ENCODE peak calls at places on chromosomes 3 and 15, in five cellular contexts. A, D, B, C and K are unnamed samples.

GRCh38 chr15:101009176-101009575 is 90.0 kb downstream of the LRRK1 start:
- DNase-seq in D (no peak), C (no peak), A (no peak), B (no peak), K (no peak)

GRCh38 chr15:29749365-29750086 is 72.7 kb downstream of the TJP1 start:
- DNase-seq in A (no peak), D (no peak), B (no peak), C (no peak), K (no peak)

GRCh38 chr3:185822221-185822956 is 2.5 kb downstream of the IGF2BP2 start:
- DNase-seq in C (no peak), B (no peak), A (no peak), D (peak), K (peak)

GRCh38 chr15:36757189-36757814 is 177.9 kb downstream of the CDIN1 start:
- DNase-seq in D (peak), B (no peak), A (no peak), C (no peak), K (no peak)

GRCh38 chr3:136842294-136842693 is 19.7 kb upstream of the NCK1 start:
- DNase-seq in B (no peak), C (no peak), D (no peak), A (no peak), K (no peak)

GRCh38 chr15:69398541-69398940 is 15.6 kb upstream of the KIF23 start:
- DNase-seq in A (no peak), C (no peak), D (peak), B (no peak), K (no peak)

GRCh38 chr3:167451282-167451681 is 22.6 kb downstream of the SERPINI2 start:
- DNase-seq in D (no peak), C (no peak), B (no peak), A (no peak), K (no peak)

GRCh38 chr3:55491296-55491816 is 4.2 kb upstream of the WNT5A start:
- DNase-seq in C (no peak), B (no peak), D (peak), A (no peak), K (no peak)

GRCh38 chr3:120172070-120172469 is 77.8 kb upstream of the GSK3B start:
- DNase-seq in C (peak), B (no peak), A (no peak), D (peak), K (no peak)

GRCh38 chr3:70871909-70872656 is 559.6 kb upstream of the MDFIC2 start:
- DNase-seq in B (no peak), D (peak), C (no peak), A (no peak), K (peak)

GRCh38 chr15:60854858-60855568 is 374.1 kb downstream of the RORA start:
- DNase-seq in C (no peak), A (no peak), D (no peak), B (no peak), K (no peak)

GRCh38 chr3:194296832-194297666 is 54.1 kb downstream of the CPN2 start:
- DNase-seq in C (peak), B (peak), A (no peak), D (no peak), K (no peak)

GRCh38 chr3:45272828-45273470 is 46.9 kb upstream of the TMEM158 start:
- DNase-seq in C (no peak), B (no peak), D (no peak), A (no peak), K (no peak)

GRCh38 chr15:59349715-59350420 is 22.8 kb downstream of the MYO1E start:
- DNase-seq in A (peak), C (no peak), B (no peak), D (peak), K (peak)

GRCh38 chr3:156792114-156792513 is 34.0 kb upstream of the LEKR1 start:
- DNase-seq in A (no peak), D (no peak), B (no peak), C (no peak), K (no peak)

GRCh38 chr15:90046289-90046688 is 45.2 kb downstream of the ZNF710 start:
- DNase-seq in B (no peak), A (no peak), D (no peak), C (peak), K (no peak)

GRCh38 chr15:93862791-93863190 is 368.6 kb upstream of the MCTP2 start:
- DNase-seq in B (no peak), C (no peak), D (no peak), A (no peak), K (no peak)

GRCh38 chr3:146308682-146309081 is 57.8 kb upstream of the PLSCR4 start:
- DNase-seq in C (no peak), A (peak), D (peak), B (no peak), K (no peak)

GRCh38 chr3:133895208-133896001 is at the start of gene RAB6B:
- DNase-seq in D (peak), A (no peak), C (no peak), B (no peak), K (no peak)

GRCh38 chr3:138412821-138413531 is 21.4 kb upstream of the ESYT3 start:
- DNase-seq in C (no peak), A (no peak), D (no peak), B (no peak), K (no peak)

GRCh38 chr15:80536231-80536630 is 132.0 kb downstream of the ARNT2 start:
- DNase-seq in B (no peak), D (no peak), C (no peak), A (no peak), K (no peak)

GRCh38 chr3:25664066-25664809 is 469 bp downstream of the TOP2B start:
- DNase-seq in A (no peak), B (peak), D (peak), C (peak), K (no peak)

GRCh38 chr15:88080616-88081015 is 175.9 kb downstream of the NTRK3 start:
- DNase-seq in D (no peak), A (no peak), B (no peak), C (no peak), K (no peak)

GRCh38 chr3:77203876-77204275 is 164.0 kb downstream of the ROBO2 start:
- DNase-seq in C (no peak), B (no peak), A (no peak), D (peak), K (no peak)

GRCh38 chr15:77599899-77600298 is 32.8 kb downstream of the LINGO1 start:
- DNase-seq in B (no peak), C (no peak), D (no peak), A (no peak), K (no peak)

GRCh38 chr15:52109559-52110451 is 2.8 kb downstream of the BCL2L10 start:
- DNase-seq in B (no peak), C (no peak), A (no peak), D (no peak), K (no peak)

GRCh38 chr3:157174616-157175498 is 14.9 kb upstream of the CCNL1 start:
- DNase-seq in A (peak), C (peak), B (peak), D (peak), K (peak)

GRCh38 chr3:114829786-114830185 is 317.3 kb downstream of the ZBTB20 start:
- DNase-seq in B (no peak), D (no peak), C (no peak), A (no peak), K (no peak)

GRCh38 chr15:98778960-98779359 is 130.6 kb downstream of the IGF1R start:
- DNase-seq in A (no peak), B (no peak), C (no peak), D (no peak), K (no peak)

GRCh38 chr3:149459491-149460057 is 14.9 kb upstream of the TM4SF4 start:
- DNase-seq in C (no peak), A (no peak), B (no peak), D (no peak), K (no peak)

GRCh38 chr3:51099794-51100542 is 285.1 kb upstream of the MANF start:
- DNase-seq in C (no peak), A (peak), B (peak), D (peak), K (no peak)

GRCh38 chr3:57951106-57951882 is 56.9 kb upstream of the FLNB start:
- DNase-seq in B (peak), C (peak), A (peak), D (peak), K (no peak)

GRCh38 chr3:114218578-114219185 is 18.7 kb downstream of the ZNF80 start:
- DNase-seq in B (no peak), C (no peak), D (no peak), A (no peak), K (no peak)

GRCh38 chr3:32460031-32460749 is 42.5 kb downstream of the CMTM6 start:
- DNase-seq in C (no peak), B (peak), A (no peak), D (no peak), K (no peak)

GRCh38 chr15:49063402-49064280 is 17.4 kb upstream of the SECISBP2L start:
- DNase-seq in D (no peak), C (no peak), A (no peak), B (no peak), K (no peak)

GRCh38 chr15:64524778-64525177 is 64.4 kb downstream of the ZNF609 start:
- DNase-seq in B (no peak), C (no peak), D (no peak), A (no peak), K (no peak)

GRCh38 chr3:101179637-101180036 is 140.7 kb downstream of the IMPG2 start:
- DNase-seq in D (peak), C (no peak), B (no peak), A (no peak), K (peak)

GRCh38 chr15:35724626-35725025 is 178.7 kb upstream of the DPH6 start:
- DNase-seq in B (no peak), A (no peak), D (no peak), C (no peak), K (no peak)

GRCh38 chr15:101709466-101709865 is 14.8 kb downstream of the TARS3 start:
- DNase-seq in B (no peak), A (no peak), C (no peak), D (no peak), K (no peak)

GRCh38 chr3:140898340-140899180 is 43.1 kb upstream of the SLC25A36 start:
- DNase-seq in A (peak), B (no peak), C (no peak), D (peak), K (peak)
- TF ChIP-seq CTCF in A (peak), B (peak), C (peak), D (peak), K (peak)

DNA sequence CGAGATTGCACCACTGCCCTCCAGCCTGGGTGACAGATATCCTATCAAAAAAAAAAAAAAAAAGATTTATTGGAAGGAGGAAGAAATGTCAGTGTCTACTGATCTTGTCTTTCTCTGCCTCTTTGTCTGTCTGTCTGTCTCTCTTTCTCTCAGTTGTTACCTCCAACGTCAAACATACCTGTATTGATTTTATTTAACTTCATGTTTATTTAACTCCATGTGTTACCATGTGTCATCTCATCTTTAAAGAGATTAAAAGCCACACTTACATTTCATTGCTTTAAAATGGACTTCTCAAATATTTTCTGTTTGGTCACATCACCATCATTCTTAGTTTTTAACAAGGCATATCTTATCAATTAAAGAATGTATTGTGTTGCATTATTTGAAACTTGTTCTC is 9.4 kb downstream of the CLDN11 start:
- DNase-seq in C (no peak), B (no peak), D (no peak), A (no peak), K (no peak)
- H3K4me3 ChIP-seq in C (no peak), B (no peak), D (no peak), A (no peak), K (no peak)

DNA sequence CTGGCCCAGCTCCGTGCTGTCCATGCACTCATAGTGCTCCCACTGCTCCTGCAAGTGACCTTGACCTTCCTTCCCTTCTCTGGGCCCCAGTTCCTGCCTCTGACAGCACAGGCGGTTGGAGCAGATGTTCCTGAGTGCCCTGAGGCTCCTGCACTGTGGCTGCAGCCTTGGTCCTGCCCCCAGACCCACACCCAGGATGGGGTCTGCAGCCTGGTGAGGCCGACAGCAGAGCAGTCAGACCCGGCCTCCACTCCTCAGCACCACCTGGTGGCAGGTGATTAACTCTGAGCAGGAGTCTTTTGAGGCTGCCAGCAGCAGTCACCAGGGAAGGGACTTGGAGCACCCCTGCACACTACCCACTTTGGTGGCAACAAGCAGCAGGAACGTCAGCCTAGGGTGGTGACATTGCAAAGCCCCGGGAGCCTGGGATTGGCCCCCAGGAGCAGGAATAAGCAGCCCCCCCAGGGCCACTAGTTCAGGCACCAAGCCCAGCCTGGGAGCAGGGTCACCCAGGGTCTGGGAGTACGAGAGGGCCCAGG is 64.6 kb downstream of the CYP11A1 start:
- DNase-seq in C (no peak), D (no peak), A (no peak), B (peak), K (no peak)
- TF ChIP-seq CTCF in C (peak), D (peak), A (peak), B (no peak), K (peak)

GRCh38 chr3:23950303-23950702 is 5.2 kb downstream of the NR1D2 start:
- DNase-seq in A (no peak), D (no peak), C (no peak), B (no peak), K (no peak)
- H3K4me3 ChIP-seq in A (no peak), D (peak), C (peak), B (no peak), K (peak)

GRCh38 chr15:33701304-33701696 is 267.0 kb upstream of the CHRM5 start:
- DNase-seq in D (no peak), A (no peak), B (no peak), C (no peak), K (no peak)
- TF ChIP-seq CTCF in D (no peak), A (no peak), B (no peak), C (no peak), K (peak)

DNA sequence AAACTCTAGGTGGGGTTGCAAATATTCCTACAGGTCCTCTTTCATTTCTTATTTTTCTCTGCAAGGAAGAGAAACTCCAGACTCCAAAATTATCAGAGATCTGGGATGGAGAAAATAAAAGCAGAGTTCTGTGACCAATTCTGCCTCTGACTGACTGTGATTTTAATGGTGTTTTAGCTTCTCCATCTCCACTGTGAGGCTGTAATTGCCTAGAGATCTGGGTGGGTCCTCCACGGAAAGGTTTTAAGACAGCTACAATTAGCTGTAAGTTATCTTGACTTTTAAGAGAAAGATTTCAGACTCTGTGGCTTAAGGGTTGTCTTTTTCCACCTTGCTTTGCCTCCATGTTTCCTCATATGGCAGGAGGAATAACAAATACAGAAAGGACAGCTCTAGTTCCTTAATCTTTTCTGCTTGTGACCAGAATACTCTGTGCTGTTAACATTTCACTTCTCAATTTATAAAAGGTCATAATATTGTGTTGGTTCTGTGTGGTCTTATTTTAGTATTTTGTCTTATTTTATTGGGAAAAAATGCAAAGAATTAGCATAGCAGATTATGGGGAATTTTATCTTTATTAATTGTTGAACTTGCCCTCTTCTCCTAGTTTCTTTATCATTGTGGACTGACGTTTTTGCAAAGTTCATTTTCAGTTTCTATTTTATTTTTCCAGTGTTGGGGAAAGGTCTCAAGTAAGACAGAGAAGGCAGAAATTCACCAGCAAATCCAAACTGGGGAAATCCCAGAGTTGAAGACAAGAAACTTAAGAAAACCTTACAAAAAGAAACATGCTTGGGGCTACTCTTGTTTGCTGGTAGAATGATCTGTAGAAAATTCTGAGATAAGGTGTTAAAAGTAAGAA is 157.9 kb downstream of the RAP2B start:
- DNase-seq in A (no peak), D (no peak), C (no peak), B (no peak), K (no peak)
- H3K4me3 ChIP-seq in A (no peak), D (no peak), C (no peak), B (no peak), K (no peak)